ENCODE peak calls at places on chromosomes 1 and 21, in six cellular contexts. One of them, this sample, is unnamed.
A peak's percentile ranks its signal among the peaks of the same experiment; 100 is the strongest.

GRCh38 chr1:165795894-165796293 is 27.2 kb upstream of the TMCO1 start:
- DNase-seq in PC-3: no peak
- DNase-seq in endodermal cell: peak; percentile 50
- DNase-seq in neural progenitor cell: no peak
- DNase-seq in tibial nerve: no peak
- DNase-seq in HCT116: no peak
- DNase-seq in this sample: no peak

GRCh38 chr21:31164713-31165694 is 126.7 kb upstream of the KRTAP19-8 start:
- DNase-seq in PC-3: no peak
- DNase-seq in endodermal cell: no peak
- DNase-seq in neural progenitor cell: no peak
- DNase-seq in tibial nerve: no peak
- DNase-seq in HCT116: no peak
- DNase-seq in this sample: no peak

GRCh38 chr1:163083690-163084089 is 14.5 kb downstream of the RGS4 start:
- DNase-seq in PC-3: peak; percentile 83
- DNase-seq in endodermal cell: no peak
- DNase-seq in neural progenitor cell: no peak
- DNase-seq in tibial nerve: no peak
- DNase-seq in HCT116: no peak
- DNase-seq in this sample: no peak

GRCh38 chr1:29309621-29310020 is 73.3 kb downstream of the PTPRU start:
- DNase-seq in PC-3: no peak
- DNase-seq in endodermal cell: no peak
- DNase-seq in neural progenitor cell: no peak
- DNase-seq in tibial nerve: no peak
- DNase-seq in HCT116: no peak
- DNase-seq in this sample: no peak

GRCh38 chr1:239387304-239388231 is 1.2 kb downstream of the CHRM3 start:
- DNase-seq in PC-3: peak; percentile 33
- DNase-seq in endodermal cell: peak; percentile 78
- DNase-seq in neural progenitor cell: peak; percentile 64
- DNase-seq in tibial nerve: no peak
- DNase-seq in HCT116: no peak
- DNase-seq in this sample: no peak

GRCh38 chr1:235525314-235525713 is 21.1 kb upstream of the B3GALNT2 start:
- DNase-seq in PC-3: no peak
- DNase-seq in endodermal cell: no peak
- DNase-seq in neural progenitor cell: no peak
- DNase-seq in tibial nerve: no peak
- DNase-seq in HCT116: no peak
- DNase-seq in this sample: no peak

GRCh38 chr1:96596226-96596625 is 125.4 kb upstream of the PTBP2 start:
- DNase-seq in PC-3: peak; percentile 55
- DNase-seq in endodermal cell: peak; percentile 87
- DNase-seq in neural progenitor cell: peak; percentile 57
- DNase-seq in tibial nerve: no peak
- DNase-seq in HCT116: peak; percentile 55
- DNase-seq in this sample: no peak

GRCh38 chr1:53619088-53619810 is 119.7 kb downstream of the GLIS1 start:
- DNase-seq in PC-3: no peak
- DNase-seq in endodermal cell: no peak
- DNase-seq in neural progenitor cell: no peak
- DNase-seq in tibial nerve: no peak
- DNase-seq in HCT116: no peak
- DNase-seq in this sample: no peak

GRCh38 chr1:82614090-82614489 is 813.4 kb downstream of the ADGRL2 start:
- DNase-seq in PC-3: no peak
- DNase-seq in endodermal cell: no peak
- DNase-seq in neural progenitor cell: no peak
- DNase-seq in tibial nerve: no peak
- DNase-seq in HCT116: no peak
- DNase-seq in this sample: no peak

GRCh38 chr1:164659621-164660414 is 100.8 kb downstream of the PBX1 start:
- DNase-seq in PC-3: peak; percentile 81
- DNase-seq in endodermal cell: peak; percentile 66
- DNase-seq in neural progenitor cell: no peak
- DNase-seq in tibial nerve: no peak
- DNase-seq in HCT116: peak; percentile 33
- DNase-seq in this sample: no peak

GRCh38 chr1:41028034-41028642 is 6.6 kb upstream of the SLFNL1 start:
- DNase-seq in PC-3: no peak
- DNase-seq in endodermal cell: no peak
- DNase-seq in neural progenitor cell: no peak
- DNase-seq in tibial nerve: no peak
- DNase-seq in HCT116: no peak
- DNase-seq in this sample: no peak

GRCh38 chr1:78843111-78843908 is 163.2 kb downstream of the ADGRL4 start:
- DNase-seq in PC-3: peak; percentile 11
- DNase-seq in endodermal cell: no peak
- DNase-seq in neural progenitor cell: no peak
- DNase-seq in tibial nerve: no peak
- DNase-seq in HCT116: no peak
- DNase-seq in this sample: peak; percentile 32

GRCh38 chr1:97820470-97821188 is 100.2 kb downstream of the DPYD start:
- DNase-seq in PC-3: peak; percentile 76
- DNase-seq in endodermal cell: no peak
- DNase-seq in neural progenitor cell: peak; percentile 38
- DNase-seq in tibial nerve: no peak
- DNase-seq in HCT116: peak; percentile 29
- DNase-seq in this sample: peak; percentile 38

GRCh38 chr1:8667869-8668595 is 149.4 kb downstream of the RERE start:
- DNase-seq in PC-3: peak; percentile 49
- DNase-seq in endodermal cell: no peak
- DNase-seq in neural progenitor cell: no peak
- DNase-seq in tibial nerve: no peak
- DNase-seq in HCT116: no peak
- DNase-seq in this sample: peak; percentile 69

GRCh38 chr1:33152685-33153432 is 29.0 kb downstream of the TRIM62 start:
- DNase-seq in PC-3: no peak
- DNase-seq in endodermal cell: peak; percentile 92
- DNase-seq in neural progenitor cell: peak; percentile 69
- DNase-seq in tibial nerve: peak; percentile 65
- DNase-seq in HCT116: no peak
- DNase-seq in this sample: no peak

GRCh38 chr1:38009088-38009840 is 3.3 kb upstream of the UTP11 start:
- DNase-seq in PC-3: no peak
- DNase-seq in endodermal cell: peak; percentile 86
- DNase-seq in neural progenitor cell: peak; percentile 39
- DNase-seq in tibial nerve: no peak
- DNase-seq in HCT116: no peak
- DNase-seq in this sample: peak; percentile 49

GRCh38 chr1:156551866-156552265 is 20.5 kb downstream of the IQGAP3 start:
- DNase-seq in PC-3: peak; percentile 81
- DNase-seq in endodermal cell: no peak
- DNase-seq in neural progenitor cell: no peak
- DNase-seq in tibial nerve: no peak
- DNase-seq in HCT116: peak; percentile 23
- DNase-seq in this sample: no peak

GRCh38 chr1:55817027-55817426 is 601.9 kb upstream of the USP24 start:
- DNase-seq in PC-3: no peak
- DNase-seq in endodermal cell: no peak
- DNase-seq in neural progenitor cell: no peak
- DNase-seq in tibial nerve: no peak
- DNase-seq in HCT116: no peak
- DNase-seq in this sample: no peak

GRCh38 chr1:186785503-186785902 is 43.2 kb upstream of the PLA2G4A start:
- DNase-seq in PC-3: no peak
- DNase-seq in endodermal cell: no peak
- DNase-seq in neural progenitor cell: no peak
- DNase-seq in tibial nerve: no peak
- DNase-seq in HCT116: no peak
- DNase-seq in this sample: no peak

GRCh38 chr1:210446479-210446878 is 117.8 kb downstream of the HHAT start:
- DNase-seq in PC-3: peak; percentile 24
- DNase-seq in endodermal cell: peak; percentile 61
- DNase-seq in neural progenitor cell: peak; percentile 66
- DNase-seq in tibial nerve: no peak
- DNase-seq in HCT116: no peak
- DNase-seq in this sample: peak; percentile 50

DNA sequence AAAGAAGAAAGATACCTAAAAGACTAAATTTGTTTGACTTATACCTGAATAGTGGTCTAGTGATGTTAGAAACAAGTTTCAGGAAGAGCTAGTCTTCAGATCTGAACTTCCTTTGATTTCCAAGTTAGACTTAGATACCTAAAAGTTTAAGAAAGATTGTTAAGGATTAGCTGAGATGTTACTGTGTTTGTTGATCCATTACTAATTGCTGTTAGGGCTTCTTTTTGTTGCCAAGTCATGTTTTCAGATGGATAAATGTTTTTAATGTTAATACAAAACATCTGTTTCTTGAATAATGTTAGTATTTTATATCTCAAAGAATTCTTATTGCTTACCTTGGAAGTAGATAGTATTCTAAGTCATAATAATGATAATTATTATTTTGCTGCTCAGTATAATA is 11.6 kb downstream of the GNAI3 start:
- DNase-seq in PC-3: no peak
- DNase-seq in endodermal cell: no peak
- DNase-seq in neural progenitor cell: no peak
- DNase-seq in tibial nerve: no peak
- DNase-seq in HCT116: no peak
- DNase-seq in this sample: no peak
- H3K4me1 ChIP-seq in PC-3: peaks cover 16% of the 10 kb centered on the region
- H3K4me1 ChIP-seq in endodermal cell: peaks cover 12% of the 10 kb centered on the region
- H3K4me1 ChIP-seq in neural progenitor cell: peaks cover 39% of the 10 kb centered on the region
- H3K4me1 ChIP-seq in tibial nerve: no peaks in the 10 kb centered on the region
- H3K4me1 ChIP-seq in HCT116: peaks cover 20% of the 10 kb centered on the region
- H3K4me1 ChIP-seq in this sample: peaks cover 8% of the 10 kb centered on the region

GRCh38 chr21:35475768-35476167 is 426.7 kb upstream of the RUNX1 start:
- DNase-seq in PC-3: no peak
- DNase-seq in endodermal cell: no peak
- DNase-seq in neural progenitor cell: no peak
- DNase-seq in tibial nerve: no peak
- DNase-seq in HCT116: no peak
- DNase-seq in this sample: no peak

GRCh38 chr21:35476616-35477395 is 427.7 kb upstream of the RUNX1 start:
- DNase-seq in PC-3: peak; percentile 54
- DNase-seq in endodermal cell: no peak
- DNase-seq in neural progenitor cell: no peak
- DNase-seq in tibial nerve: no peak
- DNase-seq in HCT116: no peak
- DNase-seq in this sample: peak; percentile 80

GRCh38 chr21:35473496-35473895 is 424.4 kb upstream of the RUNX1 start:
- DNase-seq in PC-3: no peak
- DNase-seq in endodermal cell: no peak
- DNase-seq in neural progenitor cell: no peak
- DNase-seq in tibial nerve: no peak
- DNase-seq in HCT116: no peak
- DNase-seq in this sample: no peak

GRCh38 chr21:35477622-35478021 is 428.5 kb upstream of the RUNX1 start:
- DNase-seq in PC-3: no peak
- DNase-seq in endodermal cell: no peak
- DNase-seq in neural progenitor cell: no peak
- DNase-seq in tibial nerve: no peak
- DNase-seq in HCT116: no peak
- DNase-seq in this sample: no peak

DNA sequence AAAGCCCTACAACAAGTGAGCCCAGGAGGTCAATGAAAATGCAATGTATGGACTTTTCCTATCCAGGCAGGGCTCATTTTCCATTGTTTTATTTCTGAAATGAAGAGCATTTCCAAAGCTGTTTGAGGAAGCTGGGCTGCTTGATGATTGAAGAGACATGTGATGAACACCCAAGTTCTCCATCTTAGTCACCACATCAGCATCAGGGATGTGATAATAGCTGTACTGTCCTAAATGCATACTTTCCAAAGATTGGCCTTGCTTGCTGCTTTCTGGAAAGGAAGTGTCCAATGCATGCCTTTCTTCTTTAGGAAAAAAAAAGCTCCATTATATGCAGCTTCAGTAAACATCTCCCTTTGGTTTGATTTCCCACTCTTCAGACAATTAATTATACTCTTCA is 425.9 kb upstream of the RUNX1 start:
- DNase-seq in PC-3: no peak
- DNase-seq in endodermal cell: no peak
- DNase-seq in neural progenitor cell: no peak
- DNase-seq in tibial nerve: no peak
- DNase-seq in HCT116: no peak
- DNase-seq in this sample: peak; percentile 15
- H3K27me3 ChIP-seq in PC-3: no peaks in the 10 kb centered on the region
- H3K27me3 ChIP-seq in endodermal cell: no peaks in the 10 kb centered on the region
- H3K27me3 ChIP-seq in neural progenitor cell: no peaks in the 10 kb centered on the region
- H3K27me3 ChIP-seq in tibial nerve: no peaks in the 10 kb centered on the region
- H3K27me3 ChIP-seq in HCT116: no peaks in the 10 kb centered on the region
- H3K27me3 ChIP-seq in this sample: no peaks in the 10 kb centered on the region

DNA sequence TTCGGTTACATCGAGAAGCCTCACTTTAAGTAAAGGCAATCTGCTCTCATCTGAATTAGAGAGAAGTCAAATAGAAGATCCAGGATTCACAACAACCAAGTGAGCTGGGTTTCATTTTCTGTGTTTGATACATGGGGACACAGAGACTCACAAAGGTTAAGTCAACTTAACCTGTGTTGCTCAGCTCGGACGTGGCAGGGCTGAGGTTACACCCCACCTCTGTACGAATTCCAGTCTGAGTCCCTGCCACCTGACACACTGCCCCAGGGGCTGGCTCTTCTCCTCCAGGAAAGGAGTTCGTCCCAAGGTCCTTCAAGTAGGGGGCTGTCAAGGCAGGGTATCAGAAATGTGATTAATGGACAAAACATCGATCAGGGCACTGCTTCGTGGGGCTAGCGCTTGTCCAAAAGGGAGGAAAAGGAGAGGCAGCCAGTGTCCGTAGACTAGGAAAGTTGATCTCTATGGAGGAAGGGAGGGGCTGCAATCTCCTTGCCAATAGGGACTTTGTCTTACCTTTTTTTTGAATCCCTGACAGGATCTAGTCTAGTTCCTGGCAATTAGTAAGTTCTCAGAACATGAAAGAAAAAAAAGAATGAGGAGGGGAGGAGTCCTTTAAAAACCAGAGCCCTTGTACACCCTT is 116.4 kb downstream of the CNIH3 start:
- DNase-seq in PC-3: peak; percentile 65
- DNase-seq in endodermal cell: no peak
- DNase-seq in neural progenitor cell: no peak
- DNase-seq in tibial nerve: no peak
- DNase-seq in HCT116: no peak
- DNase-seq in this sample: no peak
- H3K4me3 ChIP-seq in PC-3: no peak overlapping the region
- H3K4me3 ChIP-seq in endodermal cell: no peak overlapping the region
- H3K4me3 ChIP-seq in neural progenitor cell: no peak overlapping the region
- H3K4me3 ChIP-seq in tibial nerve: no peak overlapping the region
- H3K4me3 ChIP-seq in HCT116: no peak overlapping the region
- H3K4me3 ChIP-seq in this sample: no peak overlapping the region

GRCh38 chr1:116330342-116330652 is 42.7 kb upstream of the ATP1A1 start:
- DNase-seq in PC-3: peak; percentile 71
- DNase-seq in endodermal cell: no peak
- DNase-seq in neural progenitor cell: no peak
- DNase-seq in tibial nerve: no peak
- DNase-seq in HCT116: no peak
- DNase-seq in this sample: no peak

GRCh38 chr1:116329524-116330341 is 43.3 kb upstream of the ATP1A1 start:
- DNase-seq in PC-3: peak; percentile 53
- DNase-seq in endodermal cell: no peak
- DNase-seq in neural progenitor cell: no peak
- DNase-seq in tibial nerve: no peak
- DNase-seq in HCT116: no peak
- DNase-seq in this sample: no peak

GRCh38 chr1:116330846-116331245 is 42.2 kb upstream of the ATP1A1 start:
- DNase-seq in PC-3: peak; percentile 34
- DNase-seq in endodermal cell: no peak
- DNase-seq in neural progenitor cell: no peak
- DNase-seq in tibial nerve: no peak
- DNase-seq in HCT116: no peak
- DNase-seq in this sample: no peak

GRCh38 chr1:116332461-116332860 is 40.6 kb upstream of the ATP1A1 start:
- DNase-seq in PC-3: no peak
- DNase-seq in endodermal cell: no peak
- DNase-seq in neural progenitor cell: no peak
- DNase-seq in tibial nerve: no peak
- DNase-seq in HCT116: no peak
- DNase-seq in this sample: no peak

GRCh38 chr1:116331523-116331922 is 41.5 kb upstream of the ATP1A1 start:
- DNase-seq in PC-3: no peak
- DNase-seq in endodermal cell: no peak
- DNase-seq in neural progenitor cell: no peak
- DNase-seq in tibial nerve: no peak
- DNase-seq in HCT116: no peak
- DNase-seq in this sample: no peak
- H3K4me1 ChIP-seq in PC-3: peaks cover 36% of the 10 kb centered on the region
- H3K4me1 ChIP-seq in endodermal cell: peaks cover 22% of the 10 kb centered on the region
- H3K4me1 ChIP-seq in neural progenitor cell: no peaks in the 10 kb centered on the region
- H3K4me1 ChIP-seq in tibial nerve: no peaks in the 10 kb centered on the region
- H3K4me1 ChIP-seq in HCT116: no peaks in the 10 kb centered on the region
- H3K4me1 ChIP-seq in this sample: no peaks in the 10 kb centered on the region